ENCODE peak calls at places on chromosome 7, in ten cellular contexts. One of them, this sample, is unnamed.

GRCh38 chr7:92848854-92849745 is 12.7 kb upstream of the CDK6 start:
- DNase-seq in K562: no peak
- DNase-seq in HCT116: no peak
- DNase-seq in GM12878: no peak
- DNase-seq in A549: no peak
- DNase-seq in WTC11: no peak
- DNase-seq in HepG2: no peak
- DNase-seq in endothelial cell of umbilical vein: no peak
- DNase-seq in SK-N-SH: no peak
- DNase-seq in H1: no peak
- DNase-seq in this sample: no peak

GRCh38 chr7:157769870-157770213 is 433.0 kb downstream of the DNAJB6 start:
- DNase-seq in A549: no peak
- DNase-seq in HepG2: no peak
- DNase-seq in HCT116: no peak
- DNase-seq in K562: no peak
- DNase-seq in H1: no peak
- DNase-seq in SK-N-SH: no peak
- DNase-seq in GM12878: no peak
- DNase-seq in WTC11: no peak
- DNase-seq in endothelial cell of umbilical vein: no peak
- DNase-seq in this sample: peak

GRCh38 chr7:86793129-86793528 is 149.4 kb downstream of the GRM3 start:
- DNase-seq in HepG2: no peak
- DNase-seq in WTC11: no peak
- DNase-seq in HCT116: no peak
- DNase-seq in A549: no peak
- DNase-seq in K562: no peak
- DNase-seq in GM12878: no peak
- DNase-seq in SK-N-SH: no peak
- DNase-seq in endothelial cell of umbilical vein: no peak
- DNase-seq in H1: no peak
- DNase-seq in this sample: no peak

GRCh38 chr7:139566736-139567646 is 43.5 kb downstream of the CLEC2L start:
- DNase-seq in endothelial cell of umbilical vein: no peak
- DNase-seq in HCT116: no peak
- DNase-seq in HepG2: no peak
- DNase-seq in H1: no peak
- DNase-seq in SK-N-SH: no peak
- DNase-seq in A549: no peak
- DNase-seq in GM12878: no peak
- DNase-seq in WTC11: no peak
- DNase-seq in K562: no peak
- DNase-seq in this sample: no peak

GRCh38 chr7:28481131-28481926 is 69.0 kb downstream of the CREB5 start:
- DNase-seq in A549: no peak
- DNase-seq in H1: no peak
- DNase-seq in WTC11: no peak
- DNase-seq in SK-N-SH: no peak
- DNase-seq in K562: no peak
- DNase-seq in endothelial cell of umbilical vein: peak
- DNase-seq in GM12878: peak
- DNase-seq in HCT116: no peak
- DNase-seq in HepG2: no peak
- DNase-seq in this sample: no peak

GRCh38 chr7:142412551-142413193 is 154.8 kb upstream of the PRSS58 start:
- DNase-seq in HCT116: peak
- DNase-seq in A549: peak
- DNase-seq in SK-N-SH: peak
- DNase-seq in HepG2: peak
- DNase-seq in H1: peak
- DNase-seq in GM12878: no peak
- DNase-seq in WTC11: peak
- DNase-seq in endothelial cell of umbilical vein: peak
- DNase-seq in K562: peak
- DNase-seq in this sample: peak

GRCh38 chr7:105806592-105807266 is 69.7 kb downstream of the ATXN7L1 start:
- DNase-seq in H1: no peak
- DNase-seq in K562: no peak
- DNase-seq in GM12878: peak
- DNase-seq in WTC11: no peak
- DNase-seq in endothelial cell of umbilical vein: peak
- DNase-seq in HepG2: no peak
- DNase-seq in HCT116: no peak
- DNase-seq in SK-N-SH: no peak
- DNase-seq in A549: peak
- DNase-seq in this sample: peak

GRCh38 chr7:150376560-150376959 is 2.6 kb upstream of the ZNF775 start:
- DNase-seq in H1: no peak
- DNase-seq in HCT116: no peak
- DNase-seq in GM12878: no peak
- DNase-seq in A549: no peak
- DNase-seq in HepG2: no peak
- DNase-seq in endothelial cell of umbilical vein: no peak
- DNase-seq in SK-N-SH: no peak
- DNase-seq in WTC11: peak
- DNase-seq in K562: no peak
- DNase-seq in this sample: peak

GRCh38 chr7:42574693-42575084 is 337.2 kb downstream of the C7orf25 start:
- DNase-seq in H1: no peak
- DNase-seq in endothelial cell of umbilical vein: no peak
- DNase-seq in SK-N-SH: no peak
- DNase-seq in K562: no peak
- DNase-seq in A549: no peak
- DNase-seq in HepG2: no peak
- DNase-seq in HCT116: no peak
- DNase-seq in GM12878: no peak
- DNase-seq in WTC11: no peak
- DNase-seq in this sample: no peak

GRCh38 chr7:26011039-26011696 is 140.8 kb upstream of the NFE2L3 start:
- DNase-seq in GM12878: peak
- DNase-seq in HCT116: no peak
- DNase-seq in K562: no peak
- DNase-seq in endothelial cell of umbilical vein: no peak
- DNase-seq in H1: no peak
- DNase-seq in HepG2: no peak
- DNase-seq in SK-N-SH: no peak
- DNase-seq in A549: no peak
- DNase-seq in WTC11: no peak
- DNase-seq in this sample: no peak

GRCh38 chr7:6651866-6652445 is 14.8 kb downstream of the ZNF316 start:
- DNase-seq in WTC11: peak
- DNase-seq in H1: no peak
- DNase-seq in GM12878: no peak
- DNase-seq in A549: no peak
- DNase-seq in HCT116: no peak
- DNase-seq in K562: no peak
- DNase-seq in SK-N-SH: peak
- DNase-seq in endothelial cell of umbilical vein: no peak
- DNase-seq in HepG2: no peak
- DNase-seq in this sample: no peak

GRCh38 chr7:78734626-78735025 is 718.8 kb downstream of the MAGI2 start:
- DNase-seq in A549: no peak
- DNase-seq in SK-N-SH: no peak
- DNase-seq in HepG2: no peak
- DNase-seq in K562: no peak
- DNase-seq in HCT116: no peak
- DNase-seq in endothelial cell of umbilical vein: no peak
- DNase-seq in GM12878: peak
- DNase-seq in H1: no peak
- DNase-seq in WTC11: no peak
- DNase-seq in this sample: peak

DNA sequence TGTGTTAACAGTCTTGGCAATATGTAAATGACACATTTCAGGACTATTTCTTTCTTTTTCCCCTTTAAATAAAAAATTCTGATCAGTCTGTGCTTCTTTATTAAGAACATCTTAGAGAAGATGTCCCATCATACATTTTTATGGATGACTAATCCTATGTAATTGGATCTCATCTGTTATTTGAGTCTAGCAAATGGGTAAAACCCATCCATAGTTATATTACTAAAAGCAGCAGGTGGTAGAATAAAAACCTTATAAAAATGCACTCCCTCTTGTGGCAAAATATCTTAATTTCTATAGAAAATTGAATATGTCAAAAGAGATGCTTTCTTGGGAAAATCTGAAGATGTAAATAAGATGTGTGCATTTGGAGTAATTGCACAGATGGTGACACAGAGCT is 35.3 kb downstream of the TRRAP start:
- DNase-seq in WTC11: no peak
- DNase-seq in SK-N-SH: no peak
- DNase-seq in A549: no peak
- DNase-seq in endothelial cell of umbilical vein: no peak
- DNase-seq in K562: no peak
- DNase-seq in HepG2: no peak
- DNase-seq in GM12878: no peak
- DNase-seq in H1: no peak
- DNase-seq in HCT116: no peak
- DNase-seq in this sample: no peak
- TF ChIP-seq MAX in WTC11: no peak
- TF ChIP-seq MAX in SK-N-SH: no peak
- TF ChIP-seq MAX in A549: no peak
- TF ChIP-seq MAX in endothelial cell of umbilical vein: no peak
- TF ChIP-seq MAX in K562: no peak
- TF ChIP-seq MAX in HepG2: no peak
- TF ChIP-seq MAX in GM12878: no peak
- TF ChIP-seq MAX in H1: no peak
- TF ChIP-seq MAX in HCT116: no peak
- TF ChIP-seq MAX in this sample: no peak

GRCh38 chr7:129741743-129742213 is 130.3 kb downstream of the NRF1 start:
- DNase-seq in WTC11: no peak
- DNase-seq in H1: no peak
- DNase-seq in endothelial cell of umbilical vein: peak
- DNase-seq in GM12878: no peak
- DNase-seq in SK-N-SH: peak
- DNase-seq in A549: no peak
- DNase-seq in HCT116: no peak
- DNase-seq in HepG2: no peak
- DNase-seq in K562: no peak
- DNase-seq in this sample: peak
- TF ChIP-seq MAX in WTC11: no peak
- TF ChIP-seq MAX in H1: no peak
- TF ChIP-seq MAX in endothelial cell of umbilical vein: no peak
- TF ChIP-seq MAX in GM12878: no peak
- TF ChIP-seq MAX in SK-N-SH: no peak
- TF ChIP-seq MAX in A549: no peak
- TF ChIP-seq MAX in HCT116: no peak
- TF ChIP-seq MAX in HepG2: no peak
- TF ChIP-seq MAX in K562: no peak
- TF ChIP-seq MAX in this sample: no peak

GRCh38 chr7:132733860-132734259 is 157.6 kb upstream of the PLXNA4 start:
- DNase-seq in SK-N-SH: no peak
- DNase-seq in endothelial cell of umbilical vein: no peak
- DNase-seq in HCT116: no peak
- DNase-seq in H1: no peak
- DNase-seq in A549: no peak
- DNase-seq in K562: no peak
- DNase-seq in GM12878: no peak
- DNase-seq in HepG2: no peak
- DNase-seq in WTC11: no peak
- DNase-seq in this sample: no peak

GRCh38 chr7:132730126-132730525 is 153.9 kb upstream of the PLXNA4 start:
- DNase-seq in endothelial cell of umbilical vein: no peak
- DNase-seq in SK-N-SH: no peak
- DNase-seq in HCT116: no peak
- DNase-seq in HepG2: no peak
- DNase-seq in K562: no peak
- DNase-seq in WTC11: no peak
- DNase-seq in H1: no peak
- DNase-seq in A549: no peak
- DNase-seq in GM12878: no peak
- DNase-seq in this sample: no peak

GRCh38 chr7:132735476-132735875 is 159.2 kb upstream of the PLXNA4 start:
- DNase-seq in HCT116: no peak
- DNase-seq in A549: no peak
- DNase-seq in K562: no peak
- DNase-seq in H1: no peak
- DNase-seq in SK-N-SH: no peak
- DNase-seq in endothelial cell of umbilical vein: no peak
- DNase-seq in HepG2: no peak
- DNase-seq in GM12878: no peak
- DNase-seq in WTC11: no peak
- DNase-seq in this sample: no peak

GRCh38 chr7:132738254-132738653 is 162.0 kb upstream of the PLXNA4 start:
- DNase-seq in H1: no peak
- DNase-seq in A549: peak
- DNase-seq in endothelial cell of umbilical vein: peak
- DNase-seq in HCT116: peak
- DNase-seq in WTC11: no peak
- DNase-seq in K562: no peak
- DNase-seq in SK-N-SH: no peak
- DNase-seq in HepG2: no peak
- DNase-seq in GM12878: no peak
- DNase-seq in this sample: no peak

DNA sequence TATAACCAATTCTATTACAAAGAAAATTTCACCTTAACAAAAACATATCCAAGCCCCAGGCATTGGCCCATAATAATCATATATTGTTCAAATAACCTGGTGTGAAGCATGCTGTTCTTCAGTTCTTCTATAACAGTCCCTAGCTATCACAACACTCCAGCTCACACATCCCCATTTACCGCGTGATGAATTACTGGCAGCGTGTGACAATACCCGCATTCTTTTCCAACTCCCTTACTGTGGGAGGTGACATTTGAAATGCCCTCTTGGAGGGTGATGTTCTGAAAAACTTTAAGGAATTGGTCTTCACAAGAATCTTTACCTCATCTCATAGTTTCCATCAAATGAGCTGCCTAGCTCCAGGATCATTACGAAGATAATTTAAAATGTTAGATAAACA is 156.2 kb upstream of the PLXNA4 start:
- DNase-seq in HCT116: no peak
- DNase-seq in endothelial cell of umbilical vein: no peak
- DNase-seq in HepG2: no peak
- DNase-seq in WTC11: no peak
- DNase-seq in A549: no peak
- DNase-seq in K562: no peak
- DNase-seq in SK-N-SH: no peak
- DNase-seq in H1: no peak
- DNase-seq in GM12878: no peak
- DNase-seq in this sample: no peak
- TF ChIP-seq MAX in HCT116: no peak
- TF ChIP-seq MAX in endothelial cell of umbilical vein: no peak
- TF ChIP-seq MAX in HepG2: no peak
- TF ChIP-seq MAX in WTC11: no peak
- TF ChIP-seq MAX in A549: no peak
- TF ChIP-seq MAX in K562: no peak
- TF ChIP-seq MAX in SK-N-SH: no peak
- TF ChIP-seq MAX in H1: no peak
- TF ChIP-seq MAX in GM12878: no peak
- TF ChIP-seq MAX in this sample: no peak

DNA sequence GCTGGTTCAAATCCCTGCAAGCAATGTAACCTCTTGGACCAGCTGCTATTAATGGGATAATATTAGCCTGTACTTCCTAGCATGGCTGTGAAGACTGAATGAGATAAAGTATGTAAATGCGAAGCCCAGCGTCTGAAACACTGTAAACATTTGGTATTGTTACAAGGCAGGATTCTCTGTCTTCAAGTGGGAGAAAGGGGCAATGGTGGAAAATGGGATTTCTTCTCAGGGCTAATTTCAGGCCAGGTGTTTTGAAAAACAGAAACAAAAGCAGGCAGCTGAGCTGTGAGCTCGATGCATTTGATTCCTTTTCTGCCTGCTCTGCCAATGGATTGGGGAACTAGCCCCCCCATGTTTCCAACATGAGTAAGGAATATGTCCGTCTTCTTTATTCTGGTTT is 732.1 kb upstream of the AUTS2 start:
- DNase-seq in GM12878: no peak
- DNase-seq in HepG2: no peak
- DNase-seq in A549: no peak
- DNase-seq in SK-N-SH: no peak
- DNase-seq in endothelial cell of umbilical vein: no peak
- DNase-seq in H1: no peak
- DNase-seq in HCT116: no peak
- DNase-seq in K562: no peak
- DNase-seq in WTC11: no peak
- DNase-seq in this sample: no peak
- TF ChIP-seq MAX in GM12878: no peak
- TF ChIP-seq MAX in HepG2: no peak
- TF ChIP-seq MAX in A549: no peak
- TF ChIP-seq MAX in SK-N-SH: no peak
- TF ChIP-seq MAX in endothelial cell of umbilical vein: no peak
- TF ChIP-seq MAX in H1: no peak
- TF ChIP-seq MAX in HCT116: no peak
- TF ChIP-seq MAX in K562: no peak
- TF ChIP-seq MAX in WTC11: no peak
- TF ChIP-seq MAX in this sample: no peak